ENCODE peak calls at places on chromosomes 4 and X, in ten cellular contexts. D is tibial artery, G is ascending aorta, F is B cell, Q is lower leg skin, L is psoas muscle, R is MCF 10A, X is fibroblast of mammary gland, S is choroid plexus epithelial cell, O is stomach. E is an unnamed sample.

GRCh38 chr4:155973639-155974475 is 20.2 kb upstream of the CTSO start:
- DNase-seq in L (no peak), G (no peak), D (no peak), X (peak), S (peak), R (no peak), Q (no peak), F (no peak), O (no peak), E (no peak)

GRCh38 chr4:6405417-6405747 is 67.0 kb downstream of the PPP2R2C start:
- DNase-seq in S (no peak), Q (no peak), O (no peak), R (no peak), D (no peak), X (no peak), L (no peak), G (no peak), F (no peak), E (no peak)

GRCh38 chr4:144809056-144809640 is 163.2 kb downstream of the HHIP start:
- DNase-seq in O (no peak), F (no peak), X (no peak), L (no peak), Q (no peak), R (no peak), G (no peak), D (no peak), S (no peak), E (no peak)

GRCh38 chrX:151970661-151971060 is 3.8 kb downstream of the GABRE start:
- DNase-seq in L (peak), S (peak), X (peak), R (peak), Q (peak), F (no peak), O (peak), G (peak), D (peak), E (no peak)

GRCh38 chrX:129653181-129653984 is 1.4 kb downstream of the APLN start:
- DNase-seq in Q (no peak), F (no peak), D (peak), L (peak), X (no peak), G (peak), O (peak), R (no peak), S (no peak), E (no peak)

GRCh38 chr4:169649545-169650226 is 29.3 kb downstream of the CLCN3 start:
- DNase-seq in G (no peak), R (no peak), D (no peak), L (no peak), X (no peak), F (no peak), O (peak), Q (no peak), S (no peak), E (no peak)

GRCh38 chr4:174217273-174218126 is 66.0 kb downstream of the FBXO8 start:
- DNase-seq in O (no peak), G (no peak), D (no peak), Q (no peak), S (peak), X (peak), L (peak), R (no peak), F (no peak), E (no peak)

GRCh38 chr4:147078362-147078761 is 132.7 kb upstream of the TTC29 start:
- DNase-seq in X (peak), G (no peak), S (no peak), O (no peak), Q (no peak), F (no peak), L (no peak), D (no peak), R (peak), E (no peak)

GRCh38 chr4:47914219-47914925 is at the start of gene NFXL1:
- DNase-seq in Q (peak), G (peak), F (peak), O (peak), S (peak), D (peak), R (peak), L (peak), X (peak), E (peak)

GRCh38 chr4:41602113-41602512 is 64.2 kb downstream of the LIMCH1 start:
- DNase-seq in R (peak), S (no peak), G (no peak), L (no peak), D (no peak), O (no peak), X (no peak), Q (no peak), F (no peak), E (no peak)
- TF ChIP-seq CTCF in R (no peak), S (no peak), G (no peak), L (no peak), D (no peak), O (no peak), X (no peak), Q (no peak), F (no peak), E (no peak)

DNA sequence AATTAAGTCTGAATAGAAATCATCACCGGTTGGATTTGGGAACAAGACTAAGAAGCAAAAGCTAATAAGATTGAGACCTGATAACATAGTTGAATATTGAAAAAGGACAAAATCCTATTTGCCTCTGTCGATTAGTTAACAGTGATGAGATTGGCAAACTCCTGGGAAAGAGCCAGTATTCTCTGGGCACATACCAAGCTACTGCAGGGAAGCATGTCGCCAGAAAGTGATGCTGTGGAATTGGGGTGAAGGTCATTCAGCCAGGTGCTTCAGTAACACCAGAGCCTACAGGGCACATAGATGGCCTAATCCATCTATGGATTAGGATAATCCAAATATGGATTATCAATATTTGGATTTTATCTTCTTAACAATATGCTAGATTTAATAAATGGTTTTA is 44.0 kb downstream of the OSTC start:
- DNase-seq in F (no peak), D (no peak), G (no peak), R (no peak), S (no peak), L (no peak), O (no peak), X (no peak), Q (no peak), E (no peak)
- TF ChIP-seq CTCF in F (no peak), D (no peak), G (no peak), R (no peak), S (no peak), L (no peak), O (no peak), X (no peak), Q (no peak), E (no peak)

GRCh38 chrX:28697732-28698131 is 110.5 kb downstream of the IL1RAPL1 start:
- DNase-seq in G (no peak), O (no peak), R (no peak), L (no peak), X (no peak), S (no peak), F (no peak), Q (no peak), D (no peak), E (no peak)

GRCh38 chrX:28701222-28701621 is 114.0 kb downstream of the IL1RAPL1 start:
- DNase-seq in L (no peak), O (no peak), S (peak), Q (no peak), X (no peak), G (no peak), D (no peak), R (no peak), F (no peak), E (no peak)
- TF ChIP-seq CTCF in L (no peak), O (no peak), S (peak), Q (no peak), X (peak), G (no peak), D (no peak), R (peak), F (no peak), E (no peak)

DNA sequence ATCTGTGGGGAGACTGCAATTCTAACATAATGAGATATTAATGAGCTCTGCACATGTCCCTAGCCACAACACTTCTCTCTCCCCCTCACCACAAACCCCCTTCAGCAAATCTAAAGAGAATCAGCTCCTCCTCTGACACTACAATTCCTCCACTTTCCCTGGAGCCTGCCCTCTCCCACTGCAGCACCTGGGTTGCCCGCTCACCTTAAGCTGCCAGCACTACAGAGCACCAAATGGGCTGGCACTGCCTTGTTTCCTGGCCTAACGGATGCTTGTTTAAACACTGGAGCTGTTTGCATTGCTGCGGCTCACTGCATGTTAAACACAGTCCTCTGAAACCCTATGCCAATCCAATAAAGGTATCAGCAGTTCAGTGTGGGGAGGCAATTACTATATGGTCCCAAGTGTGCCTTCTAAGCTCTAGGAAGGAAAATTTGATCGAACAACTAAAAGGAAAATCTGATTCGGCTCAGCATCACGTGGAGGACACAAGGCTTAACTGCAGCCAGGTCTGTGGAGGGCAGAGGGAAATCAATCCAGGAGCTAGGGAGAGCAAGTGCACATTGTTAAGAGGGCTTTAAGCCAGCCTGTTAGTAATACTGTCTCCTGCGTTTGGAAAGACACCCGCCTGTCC is 232.3 kb downstream of the MAML3 start:
- DNase-seq in R (no peak), X (no peak), Q (no peak), G (no peak), S (no peak), D (no peak), O (peak), L (no peak), F (no peak), E (no peak)
- TF ChIP-seq CTCF in R (no peak), X (no peak), Q (no peak), G (no peak), S (no peak), D (no peak), O (no peak), L (no peak), F (no peak), E (no peak)

DNA sequence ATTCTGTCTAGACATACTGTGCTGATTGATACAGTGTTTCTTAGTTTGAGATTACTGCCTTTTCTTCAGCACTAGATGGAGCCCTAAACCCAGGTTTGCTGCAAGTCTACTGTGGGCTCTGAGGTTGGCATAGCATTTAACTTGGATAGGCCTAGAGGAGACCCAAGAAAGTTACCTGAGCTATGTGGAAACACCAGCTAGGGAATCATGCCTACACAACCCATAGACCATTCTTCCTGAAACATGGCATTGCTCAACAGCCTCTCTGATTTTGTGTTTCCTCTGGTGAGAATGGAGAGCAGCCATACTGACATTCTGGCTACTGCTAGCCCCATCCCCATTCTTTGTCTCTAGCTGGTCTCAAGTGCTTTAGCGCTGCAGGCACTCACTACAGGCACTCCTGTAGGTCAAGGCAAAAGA is 287.7 kb upstream of the PCDH18 start:
- DNase-seq in Q (no peak), X (peak), L (no peak), O (no peak), S (peak), D (no peak), F (no peak), G (no peak), R (peak), E (no peak)
- TF ChIP-seq CTCF in Q (no peak), X (peak), L (peak), O (peak), S (peak), D (no peak), F (peak), G (no peak), R (peak), E (no peak)

GRCh38 chr4:76198411-76199237 is 15.0 kb downstream of the SCARB2 start:
- DNase-seq in Q (peak), L (peak), S (peak), R (peak), O (peak), X (peak), G (no peak), D (peak), F (no peak), E (no peak)

GRCh38 chr4:76197001-76197743 is 16.5 kb downstream of the SCARB2 start:
- DNase-seq in G (no peak), R (no peak), L (no peak), D (no peak), S (no peak), X (peak), Q (no peak), F (no peak), O (no peak), E (no peak)

GRCh38 chr4:76197971-76198410 is 15.6 kb downstream of the SCARB2 start:
- DNase-seq in F (no peak), S (peak), O (no peak), Q (no peak), X (peak), D (no peak), R (peak), L (peak), G (no peak), E (no peak)

GRCh38 chr4:76200771-76201224 is 12.8 kb downstream of the SCARB2 start:
- DNase-seq in D (no peak), Q (no peak), F (no peak), S (no peak), X (no peak), R (no peak), O (no peak), L (peak), G (no peak), E (no peak)

GRCh38 chr4:76199664-76200211 is 13.9 kb downstream of the SCARB2 start:
- DNase-seq in F (peak), S (no peak), R (no peak), G (no peak), L (no peak), O (peak), D (no peak), X (no peak), Q (no peak), E (no peak)
- TF ChIP-seq CTCF in F (peak), S (peak), R (no peak), G (no peak), L (no peak), O (no peak), D (no peak), X (no peak), Q (no peak), E (no peak)

GRCh38 chr4:87035881-87036509 is 101.2 kb downstream of the AFF1 start:
- DNase-seq in G (no peak), X (no peak), F (no peak), Q (no peak), O (no peak), L (no peak), R (no peak), S (no peak), D (no peak), E (no peak)

GRCh38 chr4:87034527-87034926 is 99.7 kb downstream of the AFF1 start:
- DNase-seq in G (no peak), O (no peak), R (no peak), Q (no peak), S (no peak), X (no peak), F (no peak), D (no peak), L (no peak), E (no peak)

GRCh38 chr4:87031946-87032345 is 97.1 kb downstream of the AFF1 start:
- DNase-seq in Q (no peak), L (no peak), R (no peak), O (no peak), X (no peak), D (no peak), F (no peak), S (no peak), G (no peak), E (no peak)

GRCh38 chr4:87032884-87033533 is 98.2 kb downstream of the AFF1 start:
- DNase-seq in R (peak), F (no peak), G (no peak), X (peak), D (no peak), O (no peak), Q (no peak), L (no peak), S (peak), E (no peak)

GRCh38 chr4:87033902-87034301 is 99.1 kb downstream of the AFF1 start:
- DNase-seq in D (no peak), R (no peak), G (no peak), Q (no peak), F (no peak), X (no peak), S (no peak), O (no peak), L (no peak), E (no peak)
- TF ChIP-seq CTCF in D (no peak), R (no peak), G (no peak), Q (no peak), F (no peak), X (no peak), S (peak), O (no peak), L (peak), E (no peak)